ENCODE peak calls at places on chromosomes 4 and X, in five cellular contexts. One of them, this sample, is unnamed.
A peak's percentile ranks its signal among the peaks of the same experiment; 100 is the strongest.

GRCh38 chrX:3811331-3812311 is 98.2 kb upstream of the PRKX start:
- DNase-seq in CD8-positive, alpha-beta memory T cell: peak; percentile 24
- DNase-seq in sigmoid colon: no peak
- DNase-seq in heart left ventricle: peak; percentile 21
- DNase-seq in mammary epithelial cell: peak; percentile 25
- DNase-seq in this sample: peak; percentile 21

GRCh38 chr4:179695175-179695574 is 2252.9 kb upstream of the AGA start:
- DNase-seq in mammary epithelial cell: peak; percentile 5
- DNase-seq in CD8-positive, alpha-beta memory T cell: no peak
- DNase-seq in sigmoid colon: no peak
- DNase-seq in heart left ventricle: no peak
- DNase-seq in this sample: peak; percentile 10

GRCh38 chrX:19585370-19586082 is 70.2 kb upstream of the MAP3K15 start:
- DNase-seq in mammary epithelial cell: no peak
- DNase-seq in heart left ventricle: no peak
- DNase-seq in CD8-positive, alpha-beta memory T cell: no peak
- DNase-seq in sigmoid colon: no peak
- DNase-seq in this sample: peak; percentile 20

GRCh38 chrX:135974279-135974856 is 580 bp upstream of the MMGT1 start:
- DNase-seq in mammary epithelial cell: no peak
- DNase-seq in heart left ventricle: peak; percentile 83
- DNase-seq in CD8-positive, alpha-beta memory T cell: peak; percentile 63
- DNase-seq in sigmoid colon: peak; percentile 91
- DNase-seq in this sample: no peak

GRCh38 chr4:138772366-138772765 is 243.2 kb upstream of the NOCT start:
- DNase-seq in CD8-positive, alpha-beta memory T cell: no peak
- DNase-seq in heart left ventricle: no peak
- DNase-seq in mammary epithelial cell: no peak
- DNase-seq in sigmoid colon: no peak
- DNase-seq in this sample: no peak

GRCh38 chr4:120318447-120318846 is 251.8 kb upstream of the MAD2L1 start:
- DNase-seq in mammary epithelial cell: no peak
- DNase-seq in CD8-positive, alpha-beta memory T cell: no peak
- DNase-seq in heart left ventricle: no peak
- DNase-seq in sigmoid colon: no peak
- DNase-seq in this sample: no peak

GRCh38 chrX:10471426-10471825 is 149.0 kb downstream of the MID1 start:
- DNase-seq in sigmoid colon: no peak
- DNase-seq in heart left ventricle: no peak
- DNase-seq in CD8-positive, alpha-beta memory T cell: no peak
- DNase-seq in mammary epithelial cell: no peak
- DNase-seq in this sample: no peak

GRCh38 chr4:84050014-84050413 is 449.1 kb downstream of the NKX6-1 start:
- DNase-seq in sigmoid colon: no peak
- DNase-seq in mammary epithelial cell: no peak
- DNase-seq in CD8-positive, alpha-beta memory T cell: no peak
- DNase-seq in heart left ventricle: no peak
- DNase-seq in this sample: no peak

GRCh38 chr4:87745058-87745842 is 54.1 kb upstream of the IBSP start:
- DNase-seq in heart left ventricle: no peak
- DNase-seq in sigmoid colon: no peak
- DNase-seq in mammary epithelial cell: no peak
- DNase-seq in CD8-positive, alpha-beta memory T cell: no peak
- DNase-seq in this sample: no peak

GRCh38 chrX:143635915-143636314 is at the start of gene SLITRK4:
- DNase-seq in CD8-positive, alpha-beta memory T cell: no peak
- DNase-seq in mammary epithelial cell: no peak
- DNase-seq in heart left ventricle: no peak
- DNase-seq in sigmoid colon: no peak
- DNase-seq in this sample: no peak

GRCh38 chr4:148060264-148061138 is 328.6 kb downstream of the ARHGAP10 start:
- DNase-seq in CD8-positive, alpha-beta memory T cell: no peak
- DNase-seq in mammary epithelial cell: peak; percentile 10
- DNase-seq in heart left ventricle: no peak
- DNase-seq in sigmoid colon: no peak
- DNase-seq in this sample: peak; percentile 76

GRCh38 chr4:4334798-4335520 is 44.9 kb downstream of the ZBTB49 start:
- DNase-seq in heart left ventricle: peak; percentile 65
- DNase-seq in sigmoid colon: peak; percentile 32
- DNase-seq in CD8-positive, alpha-beta memory T cell: peak; percentile 73
- DNase-seq in mammary epithelial cell: peak; percentile 50
- DNase-seq in this sample: peak; percentile 34

GRCh38 chr4:102285831-102286230 is 59.5 kb downstream of the SLC39A8 start:
- DNase-seq in heart left ventricle: no peak
- DNase-seq in mammary epithelial cell: peak; percentile 22
- DNase-seq in CD8-positive, alpha-beta memory T cell: no peak
- DNase-seq in sigmoid colon: no peak
- DNase-seq in this sample: peak; percentile 2

GRCh38 chrX:140661657-140662056 is 47.9 kb upstream of the LINC00632 start:
- DNase-seq in mammary epithelial cell: no peak
- DNase-seq in sigmoid colon: no peak
- DNase-seq in heart left ventricle: no peak
- DNase-seq in CD8-positive, alpha-beta memory T cell: no peak
- DNase-seq in this sample: peak; percentile 11

GRCh38 chr4:151561551-151562256 is 152.7 kb downstream of the FHIP1A start:
- DNase-seq in sigmoid colon: no peak
- DNase-seq in mammary epithelial cell: no peak
- DNase-seq in CD8-positive, alpha-beta memory T cell: no peak
- DNase-seq in heart left ventricle: no peak
- DNase-seq in this sample: no peak

GRCh38 chr4:73721419-73721818 is 18.9 kb upstream of the CXCL8 start:
- DNase-seq in CD8-positive, alpha-beta memory T cell: no peak
- DNase-seq in mammary epithelial cell: peak; percentile 76
- DNase-seq in heart left ventricle: no peak
- DNase-seq in sigmoid colon: no peak
- DNase-seq in this sample: peak; percentile 85

GRCh38 chr4:40980318-40980883 is 230.6 kb downstream of the NSUN7 start:
- DNase-seq in CD8-positive, alpha-beta memory T cell: no peak
- DNase-seq in sigmoid colon: no peak
- DNase-seq in mammary epithelial cell: peak; percentile 15
- DNase-seq in heart left ventricle: no peak
- DNase-seq in this sample: peak; percentile 22

GRCh38 chrX:14899607-14900006 is 26.4 kb downstream of the MOSPD2 start:
- DNase-seq in sigmoid colon: no peak
- DNase-seq in heart left ventricle: no peak
- DNase-seq in CD8-positive, alpha-beta memory T cell: no peak
- DNase-seq in mammary epithelial cell: peak; percentile 67
- DNase-seq in this sample: peak; percentile 75

GRCh38 chrX:153059191-153060094 is 3.2 kb downstream of the PNMA3 start:
- DNase-seq in sigmoid colon: no peak
- DNase-seq in mammary epithelial cell: no peak
- DNase-seq in CD8-positive, alpha-beta memory T cell: no peak
- DNase-seq in heart left ventricle: no peak
- DNase-seq in this sample: no peak

GRCh38 chr4:180560896-180561295 is 1682.3 kb upstream of the TENM3 start:
- DNase-seq in mammary epithelial cell: peak; percentile 42
- DNase-seq in sigmoid colon: no peak
- DNase-seq in CD8-positive, alpha-beta memory T cell: no peak
- DNase-seq in heart left ventricle: no peak
- DNase-seq in this sample: peak; percentile 9

GRCh38 chr4:151691639-151692442 is 69.0 kb downstream of the GATB start:
- DNase-seq in heart left ventricle: peak; percentile 47
- DNase-seq in sigmoid colon: no peak
- DNase-seq in mammary epithelial cell: no peak
- DNase-seq in CD8-positive, alpha-beta memory T cell: no peak
- DNase-seq in this sample: no peak

GRCh38 chrX:45935408-45935807 is 609.8 kb downstream of the ZNF674 start:
- DNase-seq in CD8-positive, alpha-beta memory T cell: no peak
- DNase-seq in heart left ventricle: no peak
- DNase-seq in mammary epithelial cell: no peak
- DNase-seq in sigmoid colon: no peak
- DNase-seq in this sample: no peak

GRCh38 chr4:21697583-21697982 is 251.0 kb downstream of the KCNIP4 start:
- DNase-seq in heart left ventricle: no peak
- DNase-seq in sigmoid colon: peak; percentile 64
- DNase-seq in CD8-positive, alpha-beta memory T cell: no peak
- DNase-seq in mammary epithelial cell: peak; percentile 72
- DNase-seq in this sample: peak; percentile 84

GRCh38 chrX:101482296-101482695 is 3.0 kb upstream of the ARMCX4 start:
- DNase-seq in mammary epithelial cell: no peak
- DNase-seq in sigmoid colon: no peak
- DNase-seq in CD8-positive, alpha-beta memory T cell: no peak
- DNase-seq in heart left ventricle: no peak
- DNase-seq in this sample: no peak

GRCh38 chrX:18010251-18010650 is 149.2 kb upstream of the RAI2 start:
- DNase-seq in heart left ventricle: no peak
- DNase-seq in sigmoid colon: no peak
- DNase-seq in mammary epithelial cell: no peak
- DNase-seq in CD8-positive, alpha-beta memory T cell: no peak
- DNase-seq in this sample: no peak

GRCh38 chr4:19054916-19055315 is 1033.4 kb upstream of the LCORL start:
- DNase-seq in mammary epithelial cell: no peak
- DNase-seq in sigmoid colon: no peak
- DNase-seq in heart left ventricle: no peak
- DNase-seq in CD8-positive, alpha-beta memory T cell: no peak
- DNase-seq in this sample: no peak

GRCh38 chrX:152601848-152602616 is 35.7 kb upstream of the GABRQ start:
- DNase-seq in CD8-positive, alpha-beta memory T cell: no peak
- DNase-seq in sigmoid colon: no peak
- DNase-seq in heart left ventricle: no peak
- DNase-seq in mammary epithelial cell: peak; percentile 6
- DNase-seq in this sample: peak; percentile 10

GRCh38 chr4:153170407-153170806 is 33.8 kb upstream of the TRIM2 start:
- DNase-seq in mammary epithelial cell: no peak
- DNase-seq in CD8-positive, alpha-beta memory T cell: no peak
- DNase-seq in heart left ventricle: no peak
- DNase-seq in sigmoid colon: no peak
- DNase-seq in this sample: no peak

GRCh38 chr4:86416081-86416480 is 56.2 kb upstream of the MAPK10 start:
- DNase-seq in heart left ventricle: no peak
- DNase-seq in sigmoid colon: no peak
- DNase-seq in mammary epithelial cell: peak; percentile 34
- DNase-seq in CD8-positive, alpha-beta memory T cell: no peak
- DNase-seq in this sample: peak; percentile 45

GRCh38 chrX:78321809-78322208 is 5.6 kb downstream of the CYSLTR1 start:
- DNase-seq in mammary epithelial cell: no peak
- DNase-seq in CD8-positive, alpha-beta memory T cell: no peak
- DNase-seq in heart left ventricle: peak; percentile 35
- DNase-seq in sigmoid colon: no peak
- DNase-seq in this sample: peak; percentile 33

GRCh38 chr4:76091052-76091451 is 16.5 kb downstream of the ART3 start:
- DNase-seq in CD8-positive, alpha-beta memory T cell: no peak
- DNase-seq in heart left ventricle: no peak
- DNase-seq in mammary epithelial cell: peak; percentile 89
- DNase-seq in sigmoid colon: no peak
- DNase-seq in this sample: peak; percentile 99
- H3K4me3 ChIP-seq in CD8-positive, alpha-beta memory T cell: no peak overlapping the region
- H3K4me3 ChIP-seq in heart left ventricle: no peak overlapping the region
- H3K4me3 ChIP-seq in mammary epithelial cell: no peak overlapping the region
- H3K4me3 ChIP-seq in sigmoid colon: no peak overlapping the region
- H3K4me3 ChIP-seq in this sample: no peak overlapping the region

GRCh38 chr4:141625023-141625422 is 11.4 kb upstream of the IL15 start:
- DNase-seq in CD8-positive, alpha-beta memory T cell: no peak
- DNase-seq in mammary epithelial cell: no peak
- DNase-seq in heart left ventricle: no peak
- DNase-seq in sigmoid colon: no peak
- DNase-seq in this sample: no peak
- H3K36me3 ChIP-seq in CD8-positive, alpha-beta memory T cell: no peaks in the 10 kb centered on the region
- H3K36me3 ChIP-seq in mammary epithelial cell: no peaks in the 10 kb centered on the region
- H3K36me3 ChIP-seq in heart left ventricle: no peaks in the 10 kb centered on the region
- H3K36me3 ChIP-seq in sigmoid colon: no peaks in the 10 kb centered on the region
- H3K36me3 ChIP-seq in this sample: no peaks in the 10 kb centered on the region

DNA sequence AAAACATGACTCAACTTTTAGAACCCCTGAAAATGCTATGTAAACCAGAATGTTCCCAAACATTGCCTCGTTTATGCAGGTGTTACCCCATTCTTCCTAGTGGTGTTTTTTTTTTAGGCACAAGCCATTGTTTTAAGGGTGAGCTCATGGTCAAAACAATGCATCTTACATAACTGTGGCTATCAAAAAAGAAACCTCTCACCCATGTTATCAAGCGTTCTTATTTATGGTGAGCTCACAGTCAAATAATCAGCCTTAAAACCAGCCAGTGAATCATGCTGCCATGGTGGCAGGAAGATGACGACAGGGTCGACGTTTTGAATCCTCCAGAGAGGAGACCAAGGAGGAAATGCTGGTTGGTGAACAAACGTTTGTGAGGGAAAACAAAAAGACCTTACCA is 195.2 kb downstream of the KDR start:
- DNase-seq in CD8-positive, alpha-beta memory T cell: no peak
- DNase-seq in heart left ventricle: peak; percentile 36
- DNase-seq in sigmoid colon: no peak
- DNase-seq in mammary epithelial cell: peak; percentile 71
- DNase-seq in this sample: peak; percentile 73
- H3K4me3 ChIP-seq in CD8-positive, alpha-beta memory T cell: no peak overlapping the region
- H3K4me3 ChIP-seq in heart left ventricle: no peak overlapping the region
- H3K4me3 ChIP-seq in sigmoid colon: no peak overlapping the region
- H3K4me3 ChIP-seq in mammary epithelial cell: no peak overlapping the region
- H3K4me3 ChIP-seq in this sample: no peak overlapping the region

DNA sequence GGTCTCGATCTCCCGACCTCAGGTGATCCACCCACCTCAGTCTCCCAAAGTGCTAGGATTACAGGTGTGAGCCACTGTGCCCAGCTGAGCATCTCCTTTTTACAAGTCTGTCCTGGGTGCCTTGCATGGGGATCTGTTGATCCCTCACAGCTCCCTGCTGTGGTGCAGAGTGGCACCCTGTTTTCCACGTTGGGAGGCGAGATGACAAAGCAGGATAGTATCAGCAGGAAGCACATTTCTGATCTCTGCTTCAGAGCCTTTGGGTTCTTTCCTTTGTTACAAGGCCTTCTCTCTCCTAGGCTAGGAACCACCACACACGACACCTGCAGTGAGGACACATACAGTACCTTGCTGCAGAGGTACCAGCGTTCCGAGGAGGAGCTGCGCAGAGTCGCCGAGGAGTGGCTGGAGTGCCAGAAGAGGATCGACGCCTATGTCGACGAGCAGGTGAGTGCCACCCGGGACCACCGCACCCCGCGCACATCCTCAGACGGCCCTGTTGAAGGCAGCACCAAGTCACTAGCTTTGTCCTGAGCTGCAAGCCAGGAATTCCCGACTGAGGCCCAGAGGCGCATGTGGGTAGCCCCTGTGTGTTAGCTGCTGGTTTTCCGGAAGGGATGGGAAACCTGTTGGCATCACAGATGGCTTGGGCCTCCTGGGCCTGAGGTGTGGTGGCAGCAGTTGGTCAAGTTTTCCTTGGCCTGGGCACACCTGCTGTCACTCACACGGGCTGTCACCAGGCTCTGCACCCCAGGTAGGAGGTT is 109.6 kb downstream of the TNIP2 start:
- DNase-seq in mammary epithelial cell: no peak
- DNase-seq in heart left ventricle: no peak
- DNase-seq in CD8-positive, alpha-beta memory T cell: no peak
- DNase-seq in sigmoid colon: peak; percentile 63
- DNase-seq in this sample: no peak
- H3K36me3 ChIP-seq in mammary epithelial cell: peaks cover 11% of the 10 kb centered on the region
- H3K36me3 ChIP-seq in heart left ventricle: peaks cover 91% of the 10 kb centered on the region
- H3K36me3 ChIP-seq in CD8-positive, alpha-beta memory T cell: peaks cover 34% of the 10 kb centered on the region
- H3K36me3 ChIP-seq in sigmoid colon: peaks cover 21% of the 10 kb centered on the region
- H3K36me3 ChIP-seq in this sample: peaks cover 28% of the 10 kb centered on the region

GRCh38 chrX:56813318-56813837 is 84.3 kb downstream of the NBDY start:
- DNase-seq in heart left ventricle: no peak
- DNase-seq in sigmoid colon: no peak
- DNase-seq in mammary epithelial cell: peak; percentile 96
- DNase-seq in CD8-positive, alpha-beta memory T cell: peak; percentile 41
- DNase-seq in this sample: peak; percentile 95

GRCh38 chrX:56817179-56817578 is 88.1 kb downstream of the NBDY start:
- DNase-seq in heart left ventricle: no peak
- DNase-seq in CD8-positive, alpha-beta memory T cell: no peak
- DNase-seq in sigmoid colon: no peak
- DNase-seq in mammary epithelial cell: no peak
- DNase-seq in this sample: no peak

GRCh38 chrX:56811599-56811998 is 82.6 kb downstream of the NBDY start:
- DNase-seq in mammary epithelial cell: no peak
- DNase-seq in heart left ventricle: no peak
- DNase-seq in CD8-positive, alpha-beta memory T cell: no peak
- DNase-seq in sigmoid colon: no peak
- DNase-seq in this sample: no peak

GRCh38 chrX:56812515-56813105 is 83.6 kb downstream of the NBDY start:
- DNase-seq in heart left ventricle: no peak
- DNase-seq in CD8-positive, alpha-beta memory T cell: no peak
- DNase-seq in mammary epithelial cell: no peak
- DNase-seq in sigmoid colon: no peak
- DNase-seq in this sample: no peak
- H3K4me3 ChIP-seq in heart left ventricle: peak overlapping the region; percentile 43
- H3K4me3 ChIP-seq in CD8-positive, alpha-beta memory T cell: peak overlapping the region; percentile 49
- H3K4me3 ChIP-seq in mammary epithelial cell: no peak overlapping the region
- H3K4me3 ChIP-seq in sigmoid colon: no peak overlapping the region
- H3K4me3 ChIP-seq in this sample: no peak overlapping the region